ENCODE peak calls at places on chromosomes 7 and 10, in five cellular contexts. One of them, this sample, is unnamed.

GRCh38 chr7:95725170-95725569 is 47.2 kb upstream of the DYNC1I1 start:
- DNase-seq in cardiac fibroblast: no peak
- DNase-seq in bronchial epithelial cell: no peak
- DNase-seq in BJ: no peak
- DNase-seq in kidney epithelial cell: no peak
- DNase-seq in this sample: no peak

GRCh38 chr7:47988496-47989386 is 9.3 kb upstream of the HUS1 start:
- DNase-seq in cardiac fibroblast: no peak
- DNase-seq in bronchial epithelial cell: no peak
- DNase-seq in BJ: no peak
- DNase-seq in kidney epithelial cell: no peak
- DNase-seq in this sample: peak

GRCh38 chr10:78044699-78045098 is 11.0 kb downstream of the RPS24 start:
- DNase-seq in cardiac fibroblast: peak
- DNase-seq in bronchial epithelial cell: no peak
- DNase-seq in BJ: no peak
- DNase-seq in kidney epithelial cell: no peak
- DNase-seq in this sample: no peak

GRCh38 chr10:34889004-34889869 is 74.1 kb upstream of the PARD3 start:
- DNase-seq in cardiac fibroblast: no peak
- DNase-seq in bronchial epithelial cell: peak
- DNase-seq in BJ: no peak
- DNase-seq in kidney epithelial cell: no peak
- DNase-seq in this sample: peak

GRCh38 chr7:11923376-11923922 is 91.5 kb upstream of the THSD7A start:
- DNase-seq in cardiac fibroblast: no peak
- DNase-seq in bronchial epithelial cell: no peak
- DNase-seq in BJ: no peak
- DNase-seq in kidney epithelial cell: no peak
- DNase-seq in this sample: no peak

GRCh38 chr10:47034511-47035051 is 123.4 kb downstream of the PTPN20 start:
- DNase-seq in cardiac fibroblast: no peak
- DNase-seq in bronchial epithelial cell: no peak
- DNase-seq in BJ: no peak
- DNase-seq in kidney epithelial cell: no peak
- DNase-seq in this sample: no peak

GRCh38 chr10:6119423-6119822 is 30.6 kb downstream of the RBM17 start:
- DNase-seq in cardiac fibroblast: no peak
- DNase-seq in bronchial epithelial cell: peak
- DNase-seq in BJ: no peak
- DNase-seq in kidney epithelial cell: no peak
- DNase-seq in this sample: peak

GRCh38 chr7:118758582-118758981 is 534.1 kb downstream of the ANKRD7 start:
- DNase-seq in cardiac fibroblast: no peak
- DNase-seq in bronchial epithelial cell: peak
- DNase-seq in BJ: no peak
- DNase-seq in kidney epithelial cell: no peak
- DNase-seq in this sample: peak

GRCh38 chr7:26451997-26452396 is 160.3 kb downstream of the SNX10 start:
- DNase-seq in cardiac fibroblast: no peak
- DNase-seq in bronchial epithelial cell: no peak
- DNase-seq in BJ: no peak
- DNase-seq in kidney epithelial cell: no peak
- DNase-seq in this sample: no peak

GRCh38 chr10:111824128-111824527 is 359.4 kb downstream of the GPAM start:
- DNase-seq in cardiac fibroblast: no peak
- DNase-seq in bronchial epithelial cell: no peak
- DNase-seq in BJ: no peak
- DNase-seq in kidney epithelial cell: no peak
- DNase-seq in this sample: no peak

GRCh38 chr10:109933984-109934565 is 10.8 kb upstream of the XPNPEP1 start:
- DNase-seq in cardiac fibroblast: peak
- DNase-seq in bronchial epithelial cell: no peak
- DNase-seq in BJ: no peak
- DNase-seq in kidney epithelial cell: no peak
- DNase-seq in this sample: no peak

GRCh38 chr7:113004726-113005454 is 81.7 kb downstream of the GPR85 start:
- DNase-seq in cardiac fibroblast: no peak
- DNase-seq in bronchial epithelial cell: no peak
- DNase-seq in BJ: no peak
- DNase-seq in kidney epithelial cell: no peak
- DNase-seq in this sample: no peak

GRCh38 chr7:158137516-158138328 is 449.9 kb downstream of the PTPRN2 start:
- DNase-seq in cardiac fibroblast: no peak
- DNase-seq in bronchial epithelial cell: no peak
- DNase-seq in BJ: no peak
- DNase-seq in kidney epithelial cell: no peak
- DNase-seq in this sample: no peak

GRCh38 chr7:66682350-66683093 is 53.8 kb downstream of the KCTD7 start:
- DNase-seq in cardiac fibroblast: peak
- DNase-seq in bronchial epithelial cell: peak
- DNase-seq in BJ: no peak
- DNase-seq in kidney epithelial cell: no peak
- DNase-seq in this sample: peak

GRCh38 chr10:15738237-15738928 is 18.7 kb upstream of the ITGA8 start:
- DNase-seq in cardiac fibroblast: peak
- DNase-seq in bronchial epithelial cell: no peak
- DNase-seq in BJ: peak
- DNase-seq in kidney epithelial cell: no peak
- DNase-seq in this sample: no peak

GRCh38 chr10:102801496-102801895 is 35.7 kb downstream of the CYP17A1 start:
- DNase-seq in cardiac fibroblast: peak
- DNase-seq in bronchial epithelial cell: no peak
- DNase-seq in BJ: no peak
- DNase-seq in kidney epithelial cell: no peak
- DNase-seq in this sample: peak

GRCh38 chr10:97726636-97727178 is 10.2 kb upstream of the ZFYVE27 start:
- DNase-seq in cardiac fibroblast: peak
- DNase-seq in bronchial epithelial cell: peak
- DNase-seq in BJ: no peak
- DNase-seq in kidney epithelial cell: no peak
- DNase-seq in this sample: peak

GRCh38 chr7:72476608-72477305 is 64.6 kb upstream of the CALN1 start:
- DNase-seq in cardiac fibroblast: no peak
- DNase-seq in bronchial epithelial cell: no peak
- DNase-seq in BJ: no peak
- DNase-seq in kidney epithelial cell: no peak
- DNase-seq in this sample: no peak

GRCh38 chr7:135917721-135918120 is 59.4 kb downstream of the MTPN start:
- DNase-seq in cardiac fibroblast: no peak
- DNase-seq in bronchial epithelial cell: no peak
- DNase-seq in BJ: no peak
- DNase-seq in kidney epithelial cell: no peak
- DNase-seq in this sample: no peak

GRCh38 chr7:105521027-105521730 is 892 bp downstream of the PUS7 start:
- DNase-seq in cardiac fibroblast: peak
- DNase-seq in bronchial epithelial cell: peak
- DNase-seq in BJ: no peak
- DNase-seq in kidney epithelial cell: no peak
- DNase-seq in this sample: peak

GRCh38 chr7:36838616-36839015 is 114.3 kb upstream of the AOAH start:
- DNase-seq in cardiac fibroblast: no peak
- DNase-seq in bronchial epithelial cell: no peak
- DNase-seq in BJ: no peak
- DNase-seq in kidney epithelial cell: no peak
- DNase-seq in this sample: no peak

GRCh38 chr7:37071124-37071523 is 346.8 kb upstream of the AOAH start:
- DNase-seq in cardiac fibroblast: no peak
- DNase-seq in bronchial epithelial cell: no peak
- DNase-seq in BJ: no peak
- DNase-seq in kidney epithelial cell: no peak
- DNase-seq in this sample: no peak

GRCh38 chr10:10056958-10057357 is 960.7 kb upstream of the CELF2 start:
- DNase-seq in cardiac fibroblast: peak
- DNase-seq in bronchial epithelial cell: no peak
- DNase-seq in BJ: no peak
- DNase-seq in kidney epithelial cell: no peak
- DNase-seq in this sample: no peak

GRCh38 chr10:62980697-62981495 is 152.2 kb upstream of the NRBF2 start:
- DNase-seq in cardiac fibroblast: no peak
- DNase-seq in bronchial epithelial cell: peak
- DNase-seq in BJ: no peak
- DNase-seq in kidney epithelial cell: no peak
- DNase-seq in this sample: peak

GRCh38 chr10:126166797-126167196 is 221.5 kb downstream of the ADAM12 start:
- DNase-seq in cardiac fibroblast: no peak
- DNase-seq in bronchial epithelial cell: peak
- DNase-seq in BJ: no peak
- DNase-seq in kidney epithelial cell: no peak
- DNase-seq in this sample: no peak

GRCh38 chr7:14424675-14425074 is 435.2 kb upstream of the ETV1 start:
- DNase-seq in cardiac fibroblast: no peak
- DNase-seq in bronchial epithelial cell: no peak
- DNase-seq in BJ: no peak
- DNase-seq in kidney epithelial cell: no peak
- DNase-seq in this sample: peak

GRCh38 chr7:127486654-127487053 is 94.1 kb upstream of the ZNF800 start:
- DNase-seq in cardiac fibroblast: no peak
- DNase-seq in bronchial epithelial cell: peak
- DNase-seq in BJ: no peak
- DNase-seq in kidney epithelial cell: no peak
- DNase-seq in this sample: peak

GRCh38 chr7:30521532-30521931 is 16.9 kb upstream of the GGCT start:
- DNase-seq in cardiac fibroblast: peak
- DNase-seq in bronchial epithelial cell: no peak
- DNase-seq in BJ: no peak
- DNase-seq in kidney epithelial cell: no peak
- DNase-seq in this sample: no peak

GRCh38 chr10:27241640-27242472 is 1.3 kb upstream of the ACBD5 start:
- DNase-seq in cardiac fibroblast: peak
- DNase-seq in bronchial epithelial cell: peak
- DNase-seq in BJ: peak
- DNase-seq in kidney epithelial cell: peak
- DNase-seq in this sample: peak

GRCh38 chr7:24821045-24821853 is 64.0 kb upstream of the GSDME start:
- DNase-seq in cardiac fibroblast: peak
- DNase-seq in bronchial epithelial cell: peak
- DNase-seq in BJ: peak
- DNase-seq in kidney epithelial cell: peak
- DNase-seq in this sample: peak

GRCh38 chr10:14740684-14741247 is 33.9 kb downstream of the FAM107B start:
- DNase-seq in cardiac fibroblast: no peak
- DNase-seq in bronchial epithelial cell: no peak
- DNase-seq in BJ: no peak
- DNase-seq in kidney epithelial cell: no peak
- DNase-seq in this sample: no peak

GRCh38 chr10:99172130-99172738 is 63.4 kb downstream of the HPSE2 start:
- DNase-seq in cardiac fibroblast: peak
- DNase-seq in bronchial epithelial cell: peak
- DNase-seq in BJ: peak
- DNase-seq in kidney epithelial cell: peak
- DNase-seq in this sample: peak

GRCh38 chr7:99618726-99619125 is 2.0 kb downstream of the ZSCAN25 start:
- DNase-seq in cardiac fibroblast: peak
- DNase-seq in bronchial epithelial cell: peak
- DNase-seq in BJ: peak
- DNase-seq in kidney epithelial cell: no peak
- DNase-seq in this sample: peak

GRCh38 chr7:99614495-99614894 is 2.3 kb upstream of the ZSCAN25 start:
- DNase-seq in cardiac fibroblast: no peak
- DNase-seq in bronchial epithelial cell: no peak
- DNase-seq in BJ: no peak
- DNase-seq in kidney epithelial cell: no peak
- DNase-seq in this sample: no peak

GRCh38 chr7:99617187-99617781 is 538 bp downstream of the ZSCAN25 start:
- DNase-seq in cardiac fibroblast: no peak
- DNase-seq in bronchial epithelial cell: no peak
- DNase-seq in BJ: no peak
- DNase-seq in kidney epithelial cell: no peak
- DNase-seq in this sample: no peak

GRCh38 chr7:99616359-99617186 is at the start of gene ZSCAN25:
- DNase-seq in cardiac fibroblast: peak
- DNase-seq in bronchial epithelial cell: peak
- DNase-seq in BJ: peak
- DNase-seq in kidney epithelial cell: peak
- DNase-seq in this sample: peak

GRCh38 chr7:99615989-99616358 is 772 bp upstream of the ZSCAN25 start:
- DNase-seq in cardiac fibroblast: no peak
- DNase-seq in bronchial epithelial cell: no peak
- DNase-seq in BJ: no peak
- DNase-seq in kidney epithelial cell: no peak
- DNase-seq in this sample: no peak
- H3K4me3 ChIP-seq in cardiac fibroblast: peak
- H3K4me3 ChIP-seq in bronchial epithelial cell: no peak
- H3K4me3 ChIP-seq in BJ: peak
- H3K4me3 ChIP-seq in kidney epithelial cell: peak
- H3K4me3 ChIP-seq in this sample: peak

GRCh38 chr10:69055241-69055640 is 32.7 kb upstream of the SRGN start:
- DNase-seq in cardiac fibroblast: no peak
- DNase-seq in bronchial epithelial cell: no peak
- DNase-seq in BJ: no peak
- DNase-seq in kidney epithelial cell: no peak
- DNase-seq in this sample: no peak
- TF ChIP-seq CTCF in cardiac fibroblast: no peak
- TF ChIP-seq CTCF in bronchial epithelial cell: no peak
- TF ChIP-seq CTCF in BJ: no peak
- TF ChIP-seq CTCF in kidney epithelial cell: no peak
- TF ChIP-seq CTCF in this sample: no peak

GRCh38 chr7:88686468-88687229 is 72.9 kb upstream of the ZNF804B start:
- DNase-seq in cardiac fibroblast: no peak
- DNase-seq in bronchial epithelial cell: no peak
- DNase-seq in BJ: no peak
- DNase-seq in kidney epithelial cell: no peak
- DNase-seq in this sample: no peak
- H3K4me3 ChIP-seq in cardiac fibroblast: no peak
- H3K4me3 ChIP-seq in bronchial epithelial cell: no peak
- H3K4me3 ChIP-seq in BJ: no peak
- H3K4me3 ChIP-seq in kidney epithelial cell: no peak
- H3K4me3 ChIP-seq in this sample: no peak

DNA sequence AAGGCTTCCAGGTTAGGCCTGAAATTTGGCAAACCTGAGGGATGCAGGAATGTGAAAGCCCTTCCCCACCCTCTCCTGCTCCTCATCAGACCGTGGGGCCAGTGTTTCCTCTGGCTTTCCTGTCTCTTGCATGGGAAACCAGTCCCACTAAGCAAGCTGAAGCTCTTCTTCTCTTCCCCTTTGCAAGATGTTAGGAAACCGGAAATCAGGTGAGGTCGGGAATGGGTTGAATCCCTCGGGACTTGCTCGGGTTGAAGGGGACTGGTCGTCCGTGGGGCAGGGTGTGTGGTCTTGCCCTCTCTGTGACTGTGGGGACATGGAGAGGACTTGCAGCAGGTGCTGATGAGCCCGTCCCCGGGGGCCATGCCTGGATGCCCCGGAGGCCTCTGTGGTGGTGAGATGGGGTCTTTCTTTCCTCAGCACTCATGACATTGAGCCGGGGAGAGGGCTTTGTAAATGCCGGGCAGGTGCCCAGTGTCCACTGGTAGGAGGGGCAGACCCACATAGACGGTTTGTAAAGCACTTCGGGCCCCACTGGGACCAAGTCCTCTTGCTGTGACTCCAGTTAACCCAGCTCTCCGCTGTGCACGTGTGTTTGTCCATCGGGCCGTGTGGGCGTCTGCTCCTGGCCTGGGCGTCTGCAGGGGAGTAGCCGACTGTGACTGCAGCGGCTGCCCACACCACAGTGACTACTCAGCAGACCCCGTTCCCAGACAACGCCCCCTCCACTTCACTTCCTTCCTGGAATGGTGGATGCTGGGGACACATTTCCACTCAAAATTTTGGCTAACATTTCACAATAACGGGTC is 373.9 kb downstream of the GLRX3 start:
- DNase-seq in cardiac fibroblast: no peak
- DNase-seq in bronchial epithelial cell: no peak
- DNase-seq in BJ: no peak
- DNase-seq in kidney epithelial cell: no peak
- DNase-seq in this sample: no peak
- TF ChIP-seq CTCF in cardiac fibroblast: no peak
- TF ChIP-seq CTCF in bronchial epithelial cell: no peak
- TF ChIP-seq CTCF in BJ: no peak
- TF ChIP-seq CTCF in kidney epithelial cell: no peak
- TF ChIP-seq CTCF in this sample: no peak

This sample was measured in epithelial cell of esophagus.